ENCODE peak calls at places on chromosomes 4 and X, in eight cellular contexts. J is T-helper 2 cell; I is OCI-LY7; C is stimulated activated CD8-positive, alpha-beta memory T cell treated with anti-CD3 and anti-CD28 coated beads, Interleukin-2, amount 100 ng/mL, for 48 hours; G is posterior vena cava; A is activated CD4-positive, alpha-beta T cell treated with anti-CD3 and anti-CD28 coated beads for 24 hours; H is COLO829; M is anterior cingulate cortex. F is an unnamed sample.

GRCh38 chr4:86092684-86093083 is 267.2 kb downstream of the MAPK10 start:
- DNase-seq in J (no peak), I (no peak), C (no peak), G (no peak), A (no peak), H (no peak), M (no peak), F (no peak)

GRCh38 chr4:169225058-169225751 is 45.6 kb downstream of the SH3RF1 start:
- DNase-seq in J (no peak), I (no peak), C (no peak), G (no peak), A (no peak), H (peak), M (no peak), F (no peak)

GRCh38 chrX:9394212-9394611 is 70.6 kb upstream of the TBL1X start:
- DNase-seq in J (no peak), I (no peak), C (no peak), G (no peak), A (no peak), H (no peak), M (no peak), F (no peak)

GRCh38 chr4:130183096-130183495 is 1087.1 kb downstream of the C4orf33 start:
- DNase-seq in J (no peak), I (no peak), C (no peak), G (no peak), A (no peak), H (no peak), M (no peak), F (no peak)

GRCh38 chr4:179595671-179596410 is 2153.6 kb upstream of the AGA start:
- DNase-seq in J (no peak), I (no peak), C (no peak), G (no peak), A (no peak), H (peak), M (no peak), F (no peak)

GRCh38 chrX:69374569-69374968 is 129.6 kb upstream of the NALF2 start:
- DNase-seq in J (no peak), I (no peak), C (no peak), G (no peak), A (no peak), H (no peak), M (no peak), F (no peak)

GRCh38 chr4:137768196-137768595 is 235.9 kb upstream of the PCDH18 start:
- DNase-seq in J (no peak), I (no peak), C (no peak), G (no peak), A (no peak), H (peak), M (no peak), F (no peak)

GRCh38 chrX:1398431-1399340 is 6.8 kb upstream of the SLC25A6 start:
- DNase-seq in J (no peak), I (no peak), C (no peak), G (peak), A (no peak), H (no peak), M (no peak), F (no peak)

GRCh38 chr4:152573861-152574260 is 38.0 kb upstream of the FBXW7 start:
- DNase-seq in J (no peak), I (no peak), C (no peak), G (no peak), A (no peak), H (no peak), M (no peak), F (no peak)

GRCh38 chrX:1264556-1264955 is 4.1 kb upstream of the CSF2RA start:
- DNase-seq in J (no peak), I (no peak), C (no peak), G (no peak), A (no peak), H (peak), M (no peak), F (no peak)

GRCh38 chrX:24647257-24648058 is at the start of gene PCYT1B:
- DNase-seq in J (peak), I (no peak), C (peak), G (peak), A (peak), H (peak), M (peak), F (peak)

GRCh38 chr4:42361475-42361874 is 35.8 kb upstream of the SHISA3 start:
- DNase-seq in J (no peak), I (no peak), C (no peak), G (no peak), A (no peak), H (no peak), M (no peak), F (no peak)

GRCh38 chr4:24693636-24694035 is 101.7 kb upstream of the SOD3 start:
- DNase-seq in J (no peak), I (no peak), C (no peak), G (no peak), A (no peak), H (no peak), M (no peak), F (no peak)

GRCh38 chr4:153970169-153970568 is 181.3 kb upstream of the SFRP2 start:
- DNase-seq in J (no peak), I (no peak), C (no peak), G (no peak), A (no peak), H (no peak), M (no peak), F (no peak)

GRCh38 chr4:62225972-62226371 is 1025.8 kb downstream of the ADGRL3 start:
- DNase-seq in J (no peak), I (no peak), C (no peak), G (no peak), A (no peak), H (no peak), M (no peak), F (no peak)

GRCh38 chr4:16227462-16227868 is 1.2 kb upstream of the TAPT1 start:
- DNase-seq in J (no peak), I (peak), C (peak), G (no peak), A (peak), H (no peak), M (peak), F (peak)

GRCh38 chr4:27084685-27085356 is 224.2 kb downstream of the STIM2 start:
- DNase-seq in J (no peak), I (no peak), C (peak), G (no peak), A (no peak), H (no peak), M (peak), F (peak)

GRCh38 chr4:6125103-6125651 is 75.2 kb downstream of the JAKMIP1 start:
- DNase-seq in J (no peak), I (no peak), C (no peak), G (peak), A (no peak), H (no peak), M (no peak), F (no peak)

GRCh38 chr4:149790172-149790907 is 25.3 kb downstream of the IQCM start:
- DNase-seq in J (no peak), I (no peak), C (no peak), G (no peak), A (no peak), H (no peak), M (no peak), F (no peak)

GRCh38 chr4:70996014-70996353 is 2.5 kb downstream of the DCK start:
- DNase-seq in J (no peak), I (peak), C (no peak), G (no peak), A (no peak), H (no peak), M (no peak), F (no peak)

GRCh38 chrX:66919280-66919832 is 280.5 kb upstream of the EDA2R start:
- DNase-seq in J (no peak), I (no peak), C (no peak), G (no peak), A (no peak), H (no peak), M (no peak), F (no peak)

GRCh38 chr4:2745981-2746806 is 9.9 kb downstream of the TNIP2 start:
- DNase-seq in J (peak), I (peak), C (peak), G (no peak), A (peak), H (peak), M (no peak), F (peak)

GRCh38 chr4:6277935-6278800 is 8.5 kb downstream of the WFS1 start:
- DNase-seq in J (no peak), I (no peak), C (no peak), G (no peak), A (no peak), H (no peak), M (no peak), F (no peak)

F was measured in MM.1S.